ENCODE peak calls at places on chromosomes 16 and 17, in seven cellular contexts. G, M, F, Y, A, N and C are unnamed samples.

GRCh38 chr17:42122371-42123303 is at the start of gene HSPB9:
- DNase-seq in G (no peak), M (peak), F (no peak), Y (no peak), A (no peak), N (peak), C (no peak)

GRCh38 chr16:8798174-8798527 is 512 bp downstream of the PMM2 start:
- DNase-seq in G (no peak), M (no peak), F (no peak), Y (peak), A (no peak), N (no peak), C (no peak)

GRCh38 chr17:10177921-10178788 is 20.3 kb downstream of the GAS7 start:
- DNase-seq in G (peak), M (no peak), F (peak), Y (peak), A (no peak), N (no peak), C (peak)

GRCh38 chr17:72122668-72123495 is 2.1 kb downstream of the SOX9 start:
- DNase-seq in G (peak), M (no peak), F (peak), Y (peak), A (no peak), N (no peak), C (peak)

GRCh38 chr17:57559226-57559625 is 185.9 kb downstream of the CCDC182 start:
- DNase-seq in G (no peak), M (no peak), F (no peak), Y (no peak), A (no peak), N (no peak), C (no peak)

GRCh38 chr16:70520612-70521297 is 2.6 kb downstream of the COG4 start:
- DNase-seq in G (peak), M (no peak), F (peak), Y (peak), A (no peak), N (no peak), C (no peak)

GRCh38 chr16:35011-35775 is 18.2 kb downstream of the POLR3K start:
- DNase-seq in G (no peak), M (no peak), F (no peak), Y (no peak), A (no peak), N (no peak), C (peak)

GRCh38 chr17:32274643-32275042 is 9.0 kb downstream of the RHBDL3 start:
- DNase-seq in G (no peak), M (no peak), F (no peak), Y (no peak), A (no peak), N (no peak), C (no peak)

GRCh38 chr16:78895661-78896060 is 704.9 kb downstream of the MAF start:
- DNase-seq in G (no peak), M (no peak), F (no peak), Y (no peak), A (no peak), N (no peak), C (no peak)

GRCh38 chr17:5516060-5516792 is 29.9 kb downstream of the MIS12 start:
- DNase-seq in G (peak), M (no peak), F (peak), Y (peak), A (no peak), N (no peak), C (peak)

GRCh38 chr17:48610282-48611211 is at the start of gene HOXB7:
- DNase-seq in G (no peak), M (peak), F (no peak), Y (peak), A (peak), N (peak), C (peak)

GRCh38 chr17:60361889-60362288 is 30.0 kb downstream of the USP32 start:
- DNase-seq in G (no peak), M (no peak), F (no peak), Y (no peak), A (no peak), N (no peak), C (no peak)

GRCh38 chr17:65504141-65504540 is 57.3 kb downstream of the AXIN2 start:
- DNase-seq in G (no peak), M (no peak), F (no peak), Y (no peak), A (no peak), N (no peak), C (no peak)

GRCh38 chr16:23863511-23864422 is 28.0 kb downstream of the PRKCB start:
- DNase-seq in G (no peak), M (no peak), F (no peak), Y (no peak), A (no peak), N (no peak), C (no peak)

GRCh38 chr16:20923876-20924275 is 23.3 kb downstream of the LYRM1 start:
- DNase-seq in G (no peak), M (no peak), F (no peak), Y (no peak), A (no peak), N (no peak), C (no peak)

GRCh38 chr17:67072885-67073284 is 28.5 kb downstream of the CACNG1 start:
- DNase-seq in G (no peak), M (no peak), F (no peak), Y (no peak), A (no peak), N (no peak), C (no peak)

GRCh38 chr17:31413081-31413799 is 21.8 kb downstream of the RAB11FIP4 start:
- DNase-seq in G (no peak), M (no peak), F (no peak), Y (no peak), A (no peak), N (no peak), C (peak)

GRCh38 chr16:85522517-85522841 is 90.6 kb upstream of the GSE1 start:
- DNase-seq in G (no peak), M (no peak), F (no peak), Y (no peak), A (no peak), N (no peak), C (no peak)

GRCh38 chr16:2159052-2159838 is 3.7 kb downstream of the TRAF7 start:
- DNase-seq in G (peak), M (no peak), F (no peak), Y (peak), A (no peak), N (no peak), C (peak)

GRCh38 chr17:2058521-2059124 is 3.7 kb downstream of the HIC1 start:
- DNase-seq in G (peak), M (no peak), F (no peak), Y (peak), A (peak), N (no peak), C (peak)

GRCh38 chr17:30922235-30922993 is 669 bp downstream of the ADAP2 start:
- DNase-seq in G (peak), M (no peak), F (peak), Y (peak), A (no peak), N (no peak), C (peak)

GRCh38 chr17:50660042-50660886 is 25.6 kb downstream of the ABCC3 start:
- DNase-seq in G (peak), M (no peak), F (peak), Y (peak), A (no peak), N (no peak), C (no peak)

GRCh38 chr16:84464116-84464515 is 40.3 kb downstream of the MEAK7 start:
- DNase-seq in G (no peak), M (no peak), F (no peak), Y (no peak), A (no peak), N (no peak), C (no peak)

GRCh38 chr17:66831383-66832220 is 3.3 kb upstream of the CACNG5 start:
- DNase-seq in G (no peak), M (no peak), F (no peak), Y (peak), A (no peak), N (no peak), C (peak)

GRCh38 chr16:57747996-57748395 is 12.4 kb downstream of the KATNB1 start:
- DNase-seq in G (no peak), M (no peak), F (no peak), Y (no peak), A (no peak), N (no peak), C (no peak)

GRCh38 chr17:58105093-58105492 is 21.9 kb downstream of the DYNLL2 start:
- DNase-seq in G (no peak), M (no peak), F (no peak), Y (no peak), A (no peak), N (no peak), C (no peak)

GRCh38 chr16:58685084-58685449 is 497 bp upstream of the SLC38A7 start:
- DNase-seq in G (no peak), M (no peak), F (no peak), Y (no peak), A (no peak), N (no peak), C (no peak)

GRCh38 chr16:68083861-68084503 is 1.2 kb upstream of the NFATC3 start:
- DNase-seq in G (peak), M (no peak), F (peak), Y (peak), A (no peak), N (no peak), C (no peak)